ENCODE peak calls at places on chromosomes 16 and 17, in seven cellular contexts. One of them, this sample, is unnamed.

GRCh38 chr17:15431766-15432165 is 35.7 kb downstream of the CDRT4 start:
- DNase-seq in heart right ventricle: no peak
- DNase-seq in stomach: no peak
- DNase-seq in A673: no peak
- DNase-seq in right atrium auricular region: no peak
- DNase-seq in cardiac muscle cell: no peak
- DNase-seq in GM23338: no peak
- DNase-seq in this sample: no peak

GRCh38 chr16:14301150-14302030 is 230.3 kb downstream of the MRTFB start:
- DNase-seq in stomach: peak
- DNase-seq in A673: no peak
- DNase-seq in right atrium auricular region: no peak
- DNase-seq in GM23338: peak
- DNase-seq in heart right ventricle: peak
- DNase-seq in cardiac muscle cell: peak
- DNase-seq in this sample: no peak

GRCh38 chr17:51351890-51352289 is 91.5 kb downstream of the UTP18 start:
- DNase-seq in stomach: no peak
- DNase-seq in GM23338: no peak
- DNase-seq in heart right ventricle: no peak
- DNase-seq in right atrium auricular region: no peak
- DNase-seq in A673: no peak
- DNase-seq in cardiac muscle cell: no peak
- DNase-seq in this sample: peak

GRCh38 chr17:28871056-28871579 is 16.3 kb downstream of the ERAL1 start:
- DNase-seq in cardiac muscle cell: no peak
- DNase-seq in GM23338: no peak
- DNase-seq in A673: no peak
- DNase-seq in stomach: no peak
- DNase-seq in heart right ventricle: no peak
- DNase-seq in right atrium auricular region: no peak
- DNase-seq in this sample: no peak

GRCh38 chr16:50155925-50156324 is 2.8 kb downstream of the TENT4B start:
- DNase-seq in right atrium auricular region: no peak
- DNase-seq in heart right ventricle: no peak
- DNase-seq in cardiac muscle cell: no peak
- DNase-seq in A673: peak
- DNase-seq in GM23338: no peak
- DNase-seq in stomach: no peak
- DNase-seq in this sample: no peak

GRCh38 chr17:73503560-73503959 is 140.7 kb downstream of the SDK2 start:
- DNase-seq in cardiac muscle cell: no peak
- DNase-seq in A673: no peak
- DNase-seq in right atrium auricular region: no peak
- DNase-seq in GM23338: no peak
- DNase-seq in heart right ventricle: no peak
- DNase-seq in stomach: no peak
- DNase-seq in this sample: no peak

GRCh38 chr17:40510328-40510648 is 8.9 kb upstream of the TNS4 start:
- DNase-seq in heart right ventricle: no peak
- DNase-seq in right atrium auricular region: no peak
- DNase-seq in GM23338: no peak
- DNase-seq in A673: no peak
- DNase-seq in stomach: no peak
- DNase-seq in cardiac muscle cell: no peak
- DNase-seq in this sample: no peak

GRCh38 chr17:7854078-7854777 is 638 bp upstream of the TMEM88 start:
- DNase-seq in cardiac muscle cell: no peak
- DNase-seq in GM23338: no peak
- DNase-seq in heart right ventricle: peak
- DNase-seq in A673: no peak
- DNase-seq in stomach: no peak
- DNase-seq in right atrium auricular region: no peak
- DNase-seq in this sample: no peak

GRCh38 chr16:89197633-89198416 is 2.5 kb downstream of the SLC22A31 start:
- DNase-seq in stomach: peak
- DNase-seq in right atrium auricular region: no peak
- DNase-seq in A673: no peak
- DNase-seq in heart right ventricle: no peak
- DNase-seq in GM23338: no peak
- DNase-seq in cardiac muscle cell: no peak
- DNase-seq in this sample: no peak

GRCh38 chr17:65055280-65055707 is 1.2 kb downstream of the GNA13 start:
- DNase-seq in right atrium auricular region: no peak
- DNase-seq in GM23338: no peak
- DNase-seq in heart right ventricle: no peak
- DNase-seq in cardiac muscle cell: no peak
- DNase-seq in stomach: no peak
- DNase-seq in A673: no peak
- DNase-seq in this sample: no peak

GRCh38 chr16:14298374-14299122 is 227.4 kb downstream of the MRTFB start:
- DNase-seq in heart right ventricle: no peak
- DNase-seq in cardiac muscle cell: no peak
- DNase-seq in stomach: no peak
- DNase-seq in A673: no peak
- DNase-seq in right atrium auricular region: no peak
- DNase-seq in GM23338: no peak
- DNase-seq in this sample: no peak

GRCh38 chr16:89187337-89188063 is 12.8 kb downstream of the SLC22A31 start:
- DNase-seq in cardiac muscle cell: peak
- DNase-seq in GM23338: no peak
- DNase-seq in heart right ventricle: no peak
- DNase-seq in stomach: no peak
- DNase-seq in right atrium auricular region: no peak
- DNase-seq in A673: peak
- DNase-seq in this sample: no peak

GRCh38 chr17:8012996-8013640 is 10.7 kb downstream of the GUCY2D start:
- DNase-seq in A673: no peak
- DNase-seq in GM23338: no peak
- DNase-seq in heart right ventricle: no peak
- DNase-seq in stomach: no peak
- DNase-seq in right atrium auricular region: no peak
- DNase-seq in cardiac muscle cell: no peak
- DNase-seq in this sample: no peak

GRCh38 chr17:7774037-7774659 is 56.6 kb downstream of the DNAH2 start:
- DNase-seq in cardiac muscle cell: no peak
- DNase-seq in A673: no peak
- DNase-seq in GM23338: no peak
- DNase-seq in heart right ventricle: no peak
- DNase-seq in stomach: peak
- DNase-seq in right atrium auricular region: no peak
- DNase-seq in this sample: no peak

GRCh38 chr16:46822270-46822669 is 8.7 kb downstream of the C16orf87 start:
- DNase-seq in right atrium auricular region: no peak
- DNase-seq in cardiac muscle cell: no peak
- DNase-seq in heart right ventricle: no peak
- DNase-seq in A673: peak
- DNase-seq in stomach: no peak
- DNase-seq in GM23338: no peak
- DNase-seq in this sample: no peak

GRCh38 chr16:50096791-50097190 is 31.0 kb downstream of the HEATR3 start:
- DNase-seq in GM23338: no peak
- DNase-seq in cardiac muscle cell: no peak
- DNase-seq in A673: peak
- DNase-seq in heart right ventricle: no peak
- DNase-seq in stomach: no peak
- DNase-seq in right atrium auricular region: no peak
- DNase-seq in this sample: no peak

GRCh38 chr17:8894673-8895578 is 27.5 kb upstream of the PIK3R6 start:
- DNase-seq in cardiac muscle cell: peak
- DNase-seq in A673: peak
- DNase-seq in right atrium auricular region: no peak
- DNase-seq in stomach: peak
- DNase-seq in heart right ventricle: peak
- DNase-seq in GM23338: peak
- DNase-seq in this sample: peak

GRCh38 chr17:58242171-58242784 is 3.9 kb downstream of the LPO start:
- DNase-seq in stomach: no peak
- DNase-seq in heart right ventricle: no peak
- DNase-seq in cardiac muscle cell: no peak
- DNase-seq in A673: peak
- DNase-seq in right atrium auricular region: no peak
- DNase-seq in GM23338: peak
- DNase-seq in this sample: no peak

GRCh38 chr16:19886061-19886792 is 1.6 kb upstream of the GPRC5B start:
- DNase-seq in heart right ventricle: peak
- DNase-seq in right atrium auricular region: peak
- DNase-seq in A673: peak
- DNase-seq in stomach: peak
- DNase-seq in GM23338: peak
- DNase-seq in cardiac muscle cell: peak
- DNase-seq in this sample: peak

GRCh38 chr17:76546556-76547182 is 6.8 kb downstream of the PRCD start:
- DNase-seq in cardiac muscle cell: no peak
- DNase-seq in heart right ventricle: no peak
- DNase-seq in stomach: peak
- DNase-seq in right atrium auricular region: no peak
- DNase-seq in A673: peak
- DNase-seq in GM23338: peak
- DNase-seq in this sample: no peak

GRCh38 chr17:40518401-40519088 is 17.1 kb upstream of the TNS4 start:
- DNase-seq in cardiac muscle cell: no peak
- DNase-seq in heart right ventricle: no peak
- DNase-seq in A673: no peak
- DNase-seq in GM23338: peak
- DNase-seq in stomach: no peak
- DNase-seq in right atrium auricular region: no peak
- DNase-seq in this sample: no peak

GRCh38 chr16:21126518-21126917 is 24.1 kb downstream of the DNAH3 start:
- DNase-seq in GM23338: peak
- DNase-seq in right atrium auricular region: no peak
- DNase-seq in A673: no peak
- DNase-seq in heart right ventricle: no peak
- DNase-seq in stomach: no peak
- DNase-seq in cardiac muscle cell: no peak
- DNase-seq in this sample: no peak

GRCh38 chr16:67533024-67533560 is 4.5 kb downstream of the RIPOR1 start:
- DNase-seq in A673: no peak
- DNase-seq in stomach: no peak
- DNase-seq in right atrium auricular region: no peak
- DNase-seq in GM23338: no peak
- DNase-seq in cardiac muscle cell: no peak
- DNase-seq in heart right ventricle: no peak
- DNase-seq in this sample: peak
- H3K27ac ChIP-seq in A673: no peak
- H3K27ac ChIP-seq in stomach: no peak
- H3K27ac ChIP-seq in right atrium auricular region: no peak
- H3K27ac ChIP-seq in GM23338: no peak
- H3K27ac ChIP-seq in cardiac muscle cell: no peak
- H3K27ac ChIP-seq in heart right ventricle: peak
- H3K27ac ChIP-seq in this sample: no peak

GRCh38 chr17:35934760-35935159 is 4.2 kb upstream of the RDM1 start:
- DNase-seq in cardiac muscle cell: no peak
- DNase-seq in A673: no peak
- DNase-seq in heart right ventricle: no peak
- DNase-seq in GM23338: no peak
- DNase-seq in right atrium auricular region: peak
- DNase-seq in stomach: no peak
- DNase-seq in this sample: no peak
- H3K4me3 ChIP-seq in cardiac muscle cell: no peak
- H3K4me3 ChIP-seq in A673: no peak
- H3K4me3 ChIP-seq in heart right ventricle: no peak
- H3K4me3 ChIP-seq in GM23338: no peak
- H3K4me3 ChIP-seq in right atrium auricular region: no peak
- H3K4me3 ChIP-seq in stomach: no peak
- H3K4me3 ChIP-seq in this sample: no peak

DNA sequence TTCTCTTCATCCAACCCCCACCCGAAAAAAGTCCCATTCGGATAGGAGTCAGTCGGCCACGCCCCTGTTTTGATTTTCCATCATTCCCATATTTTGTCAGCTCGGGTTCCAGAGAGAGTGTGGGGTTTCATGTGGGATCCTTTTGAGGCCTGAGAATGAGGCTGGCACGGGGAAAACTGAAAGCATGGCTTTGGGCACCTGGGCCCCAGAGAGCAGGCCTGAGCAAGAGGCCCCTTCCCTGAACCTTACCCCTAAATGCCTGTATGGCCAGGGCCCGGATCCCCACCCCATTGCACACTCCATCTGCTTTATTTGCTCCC is 4.6 kb upstream of the HOXB4 start:
- DNase-seq in A673: no peak
- DNase-seq in stomach: no peak
- DNase-seq in cardiac muscle cell: no peak
- DNase-seq in heart right ventricle: no peak
- DNase-seq in GM23338: no peak
- DNase-seq in right atrium auricular region: no peak
- DNase-seq in this sample: no peak
- H3K27ac ChIP-seq in A673: no peak
- H3K27ac ChIP-seq in stomach: peak
- H3K27ac ChIP-seq in cardiac muscle cell: no peak
- H3K27ac ChIP-seq in heart right ventricle: no peak
- H3K27ac ChIP-seq in GM23338: no peak
- H3K27ac ChIP-seq in right atrium auricular region: peak
- H3K27ac ChIP-seq in this sample: no peak

DNA sequence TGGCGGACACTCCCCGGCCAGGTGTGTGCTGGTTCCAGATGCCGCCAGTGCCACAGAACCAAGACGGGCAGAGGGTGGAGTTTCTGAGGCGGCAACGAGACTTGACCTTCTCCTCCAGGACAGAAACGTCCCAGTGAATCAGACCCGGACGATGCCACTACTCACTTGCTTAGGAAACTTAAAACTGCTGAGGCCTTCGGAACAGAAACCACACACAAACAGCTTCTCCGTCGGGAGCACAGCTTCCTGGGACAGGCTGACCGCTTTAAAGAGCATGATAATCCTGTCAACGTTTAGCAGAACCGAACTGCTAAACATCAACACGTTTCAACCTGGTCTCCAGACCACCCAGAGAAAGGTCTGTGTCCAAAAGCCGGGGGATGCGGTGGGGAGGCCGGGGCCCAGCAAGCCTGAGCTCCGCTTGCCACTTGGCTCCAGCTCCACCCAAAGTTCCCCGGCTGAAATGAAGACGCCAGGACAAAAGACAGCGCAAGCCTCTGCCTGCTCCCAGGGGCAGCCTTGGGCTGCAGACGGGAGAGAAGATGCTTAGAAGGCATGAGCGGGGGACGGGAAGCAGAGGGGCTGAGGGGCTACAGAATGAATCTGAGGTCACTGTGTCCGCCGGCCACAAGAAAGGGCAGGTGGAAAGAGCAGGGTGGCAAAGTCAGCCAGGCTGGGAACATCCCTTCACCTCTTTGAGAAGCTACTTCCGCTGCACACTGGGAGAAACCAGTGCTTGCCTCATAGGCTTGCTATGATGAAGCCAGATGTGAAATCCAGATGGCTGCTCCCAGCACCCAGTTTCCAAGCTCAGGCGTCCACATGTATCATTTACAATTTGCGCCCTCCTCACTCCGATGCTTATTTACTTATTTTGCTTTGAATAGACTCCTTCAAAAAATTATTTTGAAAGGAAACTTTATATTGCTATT is 68.9 kb downstream of the MRM3 start:
- DNase-seq in GM23338: no peak
- DNase-seq in right atrium auricular region: peak
- DNase-seq in A673: no peak
- DNase-seq in stomach: no peak
- DNase-seq in heart right ventricle: peak
- DNase-seq in cardiac muscle cell: peak
- DNase-seq in this sample: peak
- H3K4me3 ChIP-seq in GM23338: no peak
- H3K4me3 ChIP-seq in right atrium auricular region: no peak
- H3K4me3 ChIP-seq in A673: no peak
- H3K4me3 ChIP-seq in stomach: no peak
- H3K4me3 ChIP-seq in heart right ventricle: peak
- H3K4me3 ChIP-seq in cardiac muscle cell: no peak
- H3K4me3 ChIP-seq in this sample: no peak

GRCh38 chr17:22459953-22460350 is 767.6 kb downstream of the KCNJ18 start:
- DNase-seq in A673: no peak
- DNase-seq in cardiac muscle cell: no peak
- DNase-seq in stomach: no peak
- DNase-seq in right atrium auricular region: no peak
- DNase-seq in heart right ventricle: no peak
- DNase-seq in GM23338: no peak
- DNase-seq in this sample: no peak
- H3K27ac ChIP-seq in A673: no peak
- H3K27ac ChIP-seq in cardiac muscle cell: no peak
- H3K27ac ChIP-seq in stomach: no peak
- H3K27ac ChIP-seq in right atrium auricular region: no peak
- H3K27ac ChIP-seq in heart right ventricle: no peak
- H3K27ac ChIP-seq in GM23338: no peak
- H3K27ac ChIP-seq in this sample: no peak